ENCODE peak calls at places on chromosomes 12 and 14, in four cellular contexts. S is NCI-H1105 treated with DMSO at 0.1 percent for 48 hours, V is GF-D8, I is upper lobe of left lung. J is an unnamed sample.

GRCh38 chr12:64595863-64596793 is 14.2 kb upstream of the RASSF3 start:
- DNase-seq in S (no peak), V (peak; percentile 57), I (peak; percentile 65), J (no peak)

GRCh38 chr14:34234258-34234657 is 227.8 kb downstream of the SPTSSA start:
- DNase-seq in S (no peak), V (no peak), I (no peak), J (no peak)

GRCh38 chr14:88384653-88385205 is 728 bp upstream of the SPATA7 start:
- DNase-seq in S (no peak), V (no peak), I (no peak), J (peak; percentile 29)

GRCh38 chr12:89328483-89329030 is 23.7 kb downstream of the DUSP6 start:
- DNase-seq in S (no peak), V (no peak), I (no peak), J (peak; percentile 72)

GRCh38 chr14:76696791-76697190 is 64.5 kb upstream of the VASH1 start:
- DNase-seq in S (no peak), V (no peak), I (no peak), J (no peak)

GRCh38 chr12:123757555-123757954 is 4.5 kb upstream of the DNAH10 start:
- DNase-seq in S (no peak), V (no peak), I (no peak), J (no peak)

GRCh38 chr14:95609398-95609990 is 74.6 kb downstream of the GLRX5 start:
- DNase-seq in S (peak; percentile 46), V (no peak), I (no peak), J (peak; percentile 84)

GRCh38 chr12:67517181-67517887 is 131.2 kb upstream of the DYRK2 start:
- DNase-seq in S (peak; percentile 14), V (no peak), I (no peak), J (no peak)

GRCh38 chr12:143964-144649 is 69.8 kb downstream of the SLC6A12 start:
- DNase-seq in S (no peak), V (no peak), I (no peak), J (peak; percentile 90)

GRCh38 chr14:100192250-100192671 is 32.8 kb upstream of the DEGS2 start:
- DNase-seq in S (no peak), V (no peak), I (no peak), J (peak; percentile 20)

GRCh38 chr14:27243360-27243759 is 645.5 kb upstream of the NOVA1 start:
- DNase-seq in S (no peak), V (no peak), I (no peak), J (no peak)

GRCh38 chr12:5907812-5908211 is 37.2 kb downstream of the ANO2 start:
- DNase-seq in S (no peak), V (no peak), I (peak; percentile 12), J (peak; percentile 86)